ENCODE peak calls at places on chromosome 1, in seven cellular contexts. One of them, this sample, is unnamed.

GRCh38 chr1:24553931-24554330 is 2.0 kb upstream of the NCMAP start:
- DNase-seq in fibroblast of pulmonary artery: no peak
- DNase-seq in esophagus squamous epithelium: no peak
- DNase-seq in heart left ventricle: no peak
- DNase-seq in MM.1S: no peak
- DNase-seq in left lung: no peak
- DNase-seq in AG04450: no peak
- DNase-seq in this sample: no peak

GRCh38 chr1:240020871-240021270 is 70.8 kb upstream of the FMN2 start:
- DNase-seq in fibroblast of pulmonary artery: no peak
- DNase-seq in esophagus squamous epithelium: no peak
- DNase-seq in heart left ventricle: no peak
- DNase-seq in MM.1S: no peak
- DNase-seq in left lung: no peak
- DNase-seq in AG04450: no peak
- DNase-seq in this sample: no peak

GRCh38 chr1:214558002-214558770 is 6.8 kb upstream of the PTPN14 start:
- DNase-seq in fibroblast of pulmonary artery: peak; percentile 73
- DNase-seq in esophagus squamous epithelium: no peak
- DNase-seq in heart left ventricle: no peak
- DNase-seq in MM.1S: no peak
- DNase-seq in left lung: no peak
- DNase-seq in AG04450: peak; percentile 61
- DNase-seq in this sample: no peak

GRCh38 chr1:209398330-209398991 is 185.1 kb upstream of the CAMK1G start:
- DNase-seq in fibroblast of pulmonary artery: peak; percentile 96
- DNase-seq in esophagus squamous epithelium: no peak
- DNase-seq in heart left ventricle: no peak
- DNase-seq in MM.1S: peak; percentile 83
- DNase-seq in left lung: peak; percentile 40
- DNase-seq in AG04450: peak; percentile 55
- DNase-seq in this sample: no peak

GRCh38 chr1:112515311-112516009 is 6.7 kb downstream of the WNT2B start:
- DNase-seq in fibroblast of pulmonary artery: peak; percentile 70
- DNase-seq in esophagus squamous epithelium: no peak
- DNase-seq in heart left ventricle: no peak
- DNase-seq in MM.1S: no peak
- DNase-seq in left lung: no peak
- DNase-seq in AG04450: no peak
- DNase-seq in this sample: no peak

GRCh38 chr1:15128520-15129313 is 24.8 kb upstream of the TMEM51 start:
- DNase-seq in fibroblast of pulmonary artery: peak; percentile 76
- DNase-seq in esophagus squamous epithelium: no peak
- DNase-seq in heart left ventricle: peak; percentile 77
- DNase-seq in MM.1S: peak; percentile 72
- DNase-seq in left lung: peak; percentile 66
- DNase-seq in AG04450: no peak
- DNase-seq in this sample: peak; percentile 79

GRCh38 chr1:54474500-54475235 is 68.5 kb upstream of the SSBP3 start:
- DNase-seq in fibroblast of pulmonary artery: no peak
- DNase-seq in esophagus squamous epithelium: no peak
- DNase-seq in heart left ventricle: no peak
- DNase-seq in MM.1S: no peak
- DNase-seq in left lung: no peak
- DNase-seq in AG04450: no peak
- DNase-seq in this sample: no peak

GRCh38 chr1:206442101-206442500 is 28.2 kb upstream of the IKBKE start:
- DNase-seq in fibroblast of pulmonary artery: no peak
- DNase-seq in esophagus squamous epithelium: no peak
- DNase-seq in heart left ventricle: no peak
- DNase-seq in MM.1S: no peak
- DNase-seq in left lung: no peak
- DNase-seq in AG04450: no peak
- DNase-seq in this sample: no peak

GRCh38 chr1:46221749-46222148 is 18.6 kb downstream of the LURAP1 start:
- DNase-seq in fibroblast of pulmonary artery: no peak
- DNase-seq in esophagus squamous epithelium: no peak
- DNase-seq in heart left ventricle: no peak
- DNase-seq in MM.1S: no peak
- DNase-seq in left lung: no peak
- DNase-seq in AG04450: no peak
- DNase-seq in this sample: no peak

GRCh38 chr1:46218443-46218842 is 15.3 kb downstream of the LURAP1 start:
- DNase-seq in fibroblast of pulmonary artery: no peak
- DNase-seq in esophagus squamous epithelium: no peak
- DNase-seq in heart left ventricle: no peak
- DNase-seq in MM.1S: no peak
- DNase-seq in left lung: no peak
- DNase-seq in AG04450: no peak
- DNase-seq in this sample: no peak

GRCh38 chr1:46223472-46223943 is 20.4 kb downstream of the LURAP1 start:
- DNase-seq in fibroblast of pulmonary artery: peak; percentile 93
- DNase-seq in esophagus squamous epithelium: no peak
- DNase-seq in heart left ventricle: peak; percentile 63
- DNase-seq in MM.1S: peak; percentile 83
- DNase-seq in left lung: peak; percentile 63
- DNase-seq in AG04450: peak; percentile 77
- DNase-seq in this sample: peak; percentile 37

GRCh38 chr1:46220808-46221207 is 17.7 kb downstream of the LURAP1 start:
- DNase-seq in fibroblast of pulmonary artery: no peak
- DNase-seq in esophagus squamous epithelium: no peak
- DNase-seq in heart left ventricle: no peak
- DNase-seq in MM.1S: no peak
- DNase-seq in left lung: no peak
- DNase-seq in AG04450: no peak
- DNase-seq in this sample: no peak

DNA sequence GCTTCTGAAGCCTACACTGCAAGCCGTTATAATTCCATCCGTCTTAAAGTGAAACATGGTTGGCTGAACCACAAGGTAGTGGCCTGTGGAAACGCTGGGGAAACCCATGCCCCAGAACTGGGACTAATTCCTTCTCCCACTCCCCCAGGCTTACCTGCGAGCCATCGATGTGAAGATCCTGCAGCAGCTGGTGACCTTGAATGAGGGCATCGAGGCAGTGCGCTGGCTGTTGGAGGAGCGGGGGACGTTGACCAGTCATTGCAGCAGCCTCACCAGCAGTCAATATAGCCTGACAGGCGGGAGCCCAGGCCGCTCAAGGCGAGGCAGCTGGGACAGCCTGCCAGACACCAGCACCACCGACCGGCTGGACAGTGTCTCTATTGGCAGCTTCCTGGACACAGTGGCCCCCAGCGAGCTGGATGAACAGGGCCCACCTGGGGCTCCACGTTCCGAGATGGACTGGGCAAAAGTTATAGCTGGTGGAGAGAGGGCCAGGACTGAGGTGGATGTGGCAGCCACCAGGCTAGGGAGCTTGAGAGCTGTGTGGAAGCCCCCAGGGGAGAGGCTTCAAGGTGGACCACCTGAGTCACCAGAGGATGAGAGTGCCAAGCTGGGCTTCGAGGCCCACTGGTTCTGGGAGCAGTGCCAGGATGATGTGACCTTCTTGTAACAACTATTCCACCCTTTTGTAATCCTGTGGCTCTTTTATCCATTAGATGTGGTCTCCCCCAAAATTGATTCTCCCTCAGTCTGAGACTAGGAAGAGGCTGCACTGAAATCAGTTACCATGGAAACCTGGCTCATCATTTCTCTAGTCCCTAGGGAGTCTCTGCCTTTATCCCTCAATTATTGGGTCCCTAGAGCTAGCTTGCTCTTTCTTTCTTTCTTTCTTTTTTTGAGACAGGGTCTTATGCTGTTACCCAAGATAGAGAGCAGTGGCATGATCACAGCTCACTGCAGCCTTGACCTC is 16.7 kb downstream of the LURAP1 start:
- DNase-seq in fibroblast of pulmonary artery: no peak
- DNase-seq in esophagus squamous epithelium: no peak
- DNase-seq in heart left ventricle: no peak
- DNase-seq in MM.1S: no peak
- DNase-seq in left lung: no peak
- DNase-seq in AG04450: no peak
- DNase-seq in this sample: no peak
- TF ChIP-seq CTCF in fibroblast of pulmonary artery: no peak
- TF ChIP-seq CTCF in esophagus squamous epithelium: no peak
- TF ChIP-seq CTCF in heart left ventricle: no peak
- TF ChIP-seq CTCF in MM.1S: no peak
- TF ChIP-seq CTCF in left lung: no peak
- TF ChIP-seq CTCF in AG04450: no peak
- TF ChIP-seq CTCF in this sample: no peak

GRCh38 chr1:42692941-42693340 is 10.7 kb downstream of the YBX1 start:
- DNase-seq in fibroblast of pulmonary artery: no peak
- DNase-seq in esophagus squamous epithelium: no peak
- DNase-seq in heart left ventricle: no peak
- DNase-seq in MM.1S: no peak
- DNase-seq in left lung: no peak
- DNase-seq in AG04450: no peak
- DNase-seq in this sample: no peak

GRCh38 chr1:42689912-42690311 is 7.7 kb downstream of the YBX1 start:
- DNase-seq in fibroblast of pulmonary artery: no peak
- DNase-seq in esophagus squamous epithelium: no peak
- DNase-seq in heart left ventricle: no peak
- DNase-seq in MM.1S: no peak
- DNase-seq in left lung: no peak
- DNase-seq in AG04450: no peak
- DNase-seq in this sample: no peak

GRCh38 chr1:42691157-42691498 is 8.9 kb downstream of the YBX1 start:
- DNase-seq in fibroblast of pulmonary artery: no peak
- DNase-seq in esophagus squamous epithelium: no peak
- DNase-seq in heart left ventricle: no peak
- DNase-seq in MM.1S: no peak
- DNase-seq in left lung: no peak
- DNase-seq in AG04450: no peak
- DNase-seq in this sample: no peak

GRCh38 chr1:42692461-42692860 is 10.2 kb downstream of the YBX1 start:
- DNase-seq in fibroblast of pulmonary artery: no peak
- DNase-seq in esophagus squamous epithelium: no peak
- DNase-seq in heart left ventricle: no peak
- DNase-seq in MM.1S: no peak
- DNase-seq in left lung: no peak
- DNase-seq in AG04450: no peak
- DNase-seq in this sample: no peak

GRCh38 chr1:42690477-42691156 is 8.4 kb downstream of the YBX1 start:
- DNase-seq in fibroblast of pulmonary artery: no peak
- DNase-seq in esophagus squamous epithelium: no peak
- DNase-seq in heart left ventricle: no peak
- DNase-seq in MM.1S: no peak
- DNase-seq in left lung: no peak
- DNase-seq in AG04450: no peak
- DNase-seq in this sample: no peak
- TF ChIP-seq CTCF in fibroblast of pulmonary artery: peak; percentile 3
- TF ChIP-seq CTCF in esophagus squamous epithelium: no peak
- TF ChIP-seq CTCF in heart left ventricle: no peak
- TF ChIP-seq CTCF in MM.1S: peak; percentile 9
- TF ChIP-seq CTCF in left lung: no peak
- TF ChIP-seq CTCF in AG04450: no peak
- TF ChIP-seq CTCF in this sample: no peak

GRCh38 chr1:76867342-76868130 is at the start of gene ST6GALNAC5:
- DNase-seq in fibroblast of pulmonary artery: peak; percentile 8
- DNase-seq in esophagus squamous epithelium: no peak
- DNase-seq in heart left ventricle: no peak
- DNase-seq in MM.1S: no peak
- DNase-seq in left lung: peak; percentile 33
- DNase-seq in AG04450: no peak
- DNase-seq in this sample: no peak

GRCh38 chr1:76868916-76869315 is 1.6 kb downstream of the ST6GALNAC5 start:
- DNase-seq in fibroblast of pulmonary artery: no peak
- DNase-seq in esophagus squamous epithelium: no peak
- DNase-seq in heart left ventricle: no peak
- DNase-seq in MM.1S: no peak
- DNase-seq in left lung: peak; percentile 29
- DNase-seq in AG04450: no peak
- DNase-seq in this sample: no peak

GRCh38 chr1:76870037-76870436 is 2.8 kb downstream of the ST6GALNAC5 start:
- DNase-seq in fibroblast of pulmonary artery: no peak
- DNase-seq in esophagus squamous epithelium: no peak
- DNase-seq in heart left ventricle: no peak
- DNase-seq in MM.1S: no peak
- DNase-seq in left lung: no peak
- DNase-seq in AG04450: no peak
- DNase-seq in this sample: no peak

GRCh38 chr1:76866566-76866965 is 714 bp upstream of the ST6GALNAC5 start:
- DNase-seq in fibroblast of pulmonary artery: peak; percentile 8
- DNase-seq in esophagus squamous epithelium: no peak
- DNase-seq in heart left ventricle: no peak
- DNase-seq in MM.1S: no peak
- DNase-seq in left lung: no peak
- DNase-seq in AG04450: no peak
- DNase-seq in this sample: no peak

DNA sequence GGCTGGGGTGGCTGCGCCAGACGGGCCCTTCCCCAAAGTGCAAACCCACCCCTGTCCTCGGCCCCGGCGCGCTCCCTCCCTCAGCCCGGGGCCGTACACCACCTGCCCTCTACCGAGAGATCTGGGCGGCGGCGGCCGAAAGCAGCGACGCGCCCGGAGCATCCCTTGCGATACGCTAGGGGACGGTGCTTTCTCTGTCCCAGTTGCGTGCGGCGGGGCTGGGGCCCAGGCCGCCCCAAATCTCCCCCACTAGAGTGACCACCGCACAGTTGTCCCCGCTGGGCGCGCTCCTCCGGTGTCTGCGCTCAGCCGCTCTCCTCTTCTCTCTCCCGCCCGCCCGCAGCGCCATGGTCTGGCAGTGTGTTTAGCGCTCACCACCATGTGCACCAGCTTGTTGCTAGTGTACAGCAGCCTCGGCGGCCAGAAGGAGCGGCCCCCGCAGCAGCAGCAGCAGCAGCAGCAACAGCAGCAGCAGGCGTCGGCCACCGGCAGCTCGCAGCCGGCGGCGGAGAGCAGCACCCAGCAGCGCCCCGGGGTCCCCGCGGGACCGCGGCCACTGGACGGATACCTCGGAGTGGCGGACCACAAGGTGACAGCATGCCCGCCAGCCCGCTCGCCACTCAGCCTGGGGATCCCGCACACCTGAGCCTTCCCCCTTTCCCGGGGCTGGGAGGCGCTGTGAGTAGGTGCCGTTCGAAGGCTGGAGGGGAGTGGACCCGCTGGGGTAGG is 1.0 kb downstream of the ST6GALNAC5 start:
- DNase-seq in fibroblast of pulmonary artery: peak; percentile 29
- DNase-seq in esophagus squamous epithelium: no peak
- DNase-seq in heart left ventricle: peak; percentile 54
- DNase-seq in MM.1S: peak; percentile 29
- DNase-seq in left lung: peak; percentile 38
- DNase-seq in AG04450: no peak
- DNase-seq in this sample: no peak
- TF ChIP-seq CTCF in fibroblast of pulmonary artery: no peak
- TF ChIP-seq CTCF in esophagus squamous epithelium: no peak
- TF ChIP-seq CTCF in heart left ventricle: no peak
- TF ChIP-seq CTCF in MM.1S: peak; percentile 25
- TF ChIP-seq CTCF in left lung: no peak
- TF ChIP-seq CTCF in AG04450: peak; percentile 23
- TF ChIP-seq CTCF in this sample: no peak

GRCh38 chr1:110963666-110964399 is at the start of gene LRIF1:
- DNase-seq in fibroblast of pulmonary artery: peak; percentile 100
- DNase-seq in esophagus squamous epithelium: peak; percentile 98
- DNase-seq in heart left ventricle: peak; percentile 100
- DNase-seq in MM.1S: peak; percentile 99
- DNase-seq in left lung: peak; percentile 100
- DNase-seq in AG04450: peak; percentile 99
- DNase-seq in this sample: peak; percentile 100

GRCh38 chr1:110961902-110962301 is 1.8 kb downstream of the LRIF1 start:
- DNase-seq in fibroblast of pulmonary artery: no peak
- DNase-seq in esophagus squamous epithelium: no peak
- DNase-seq in heart left ventricle: no peak
- DNase-seq in MM.1S: no peak
- DNase-seq in left lung: no peak
- DNase-seq in AG04450: no peak
- DNase-seq in this sample: no peak

GRCh38 chr1:110960777-110961420 is 2.8 kb downstream of the LRIF1 start:
- DNase-seq in fibroblast of pulmonary artery: no peak
- DNase-seq in esophagus squamous epithelium: no peak
- DNase-seq in heart left ventricle: no peak
- DNase-seq in MM.1S: no peak
- DNase-seq in left lung: no peak
- DNase-seq in AG04450: no peak
- DNase-seq in this sample: no peak

GRCh38 chr1:110964400-110964903 is 730 bp upstream of the LRIF1 start:
- DNase-seq in fibroblast of pulmonary artery: no peak
- DNase-seq in esophagus squamous epithelium: no peak
- DNase-seq in heart left ventricle: no peak
- DNase-seq in MM.1S: no peak
- DNase-seq in left lung: no peak
- DNase-seq in AG04450: no peak
- DNase-seq in this sample: no peak

GRCh38 chr1:110962892-110963665 is 643 bp downstream of the LRIF1 start:
- DNase-seq in fibroblast of pulmonary artery: peak; percentile 89
- DNase-seq in esophagus squamous epithelium: peak; percentile 26
- DNase-seq in heart left ventricle: peak; percentile 78
- DNase-seq in MM.1S: peak; percentile 63
- DNase-seq in left lung: peak; percentile 55
- DNase-seq in AG04450: peak; percentile 57
- DNase-seq in this sample: peak; percentile 72
- TF ChIP-seq CTCF in fibroblast of pulmonary artery: peak; percentile 24
- TF ChIP-seq CTCF in esophagus squamous epithelium: no peak
- TF ChIP-seq CTCF in heart left ventricle: no peak
- TF ChIP-seq CTCF in MM.1S: no peak
- TF ChIP-seq CTCF in left lung: no peak
- TF ChIP-seq CTCF in AG04450: peak; percentile 12
- TF ChIP-seq CTCF in this sample: no peak